ENCODE peak calls at places on chromosomes 4 and X, in five cellular contexts. J is OCI-LY7, T is kidney, E is left lung, Y is pancreas. Q is an unnamed sample.
A peak's percentile ranks its signal among the peaks of the same experiment; 100 is the strongest.

GRCh38 chr4:151768835-151769234 is 8.0 kb upstream of the GATB start:
- DNase-seq in J (no peak), T (no peak), Y (no peak), E (no peak), Q (no peak)

GRCh38 chr4:111450867-111451266 is 694.4 kb upstream of the FAM241A start:
- DNase-seq in Y (no peak), T (no peak), J (no peak), E (no peak), Q (no peak)

GRCh38 chrX:15269618-15270521 is at the start of gene ASB9:
- DNase-seq in E (no peak), Y (peak; percentile 61), T (peak; percentile 84), J (no peak), Q (no peak)

GRCh38 chr4:171067422-171067821 is 745.8 kb upstream of the GALNTL6 start:
- DNase-seq in E (no peak), T (no peak), Y (no peak), J (no peak), Q (no peak)

GRCh38 chrX:3348191-3348590 is 1.7 kb upstream of the MXRA5 start:
- DNase-seq in J (no peak), E (no peak), Y (no peak), T (no peak), Q (no peak)

GRCh38 chrX:1516596-1517104 is 20.3 kb downstream of the P2RY8 start:
- DNase-seq in Y (no peak), T (no peak), J (no peak), E (no peak), Q (no peak)

GRCh38 chrX:70973221-70973620 is 42.3 kb upstream of the SLC7A3 start:
- DNase-seq in J (no peak), E (no peak), Y (no peak), T (no peak), Q (no peak)

GRCh38 chr4:173531085-173531965 is 1.3 kb upstream of the HAND2 start:
- DNase-seq in T (no peak), Y (no peak), E (peak; percentile 70), J (no peak), Q (peak; percentile 92)

GRCh38 chr4:52037730-52038108 is 380 bp downstream of the SGCB start:
- DNase-seq in J (peak; percentile 51), E (peak; percentile 82), Y (no peak), T (peak; percentile 76), Q (peak; percentile 67)

GRCh38 chr4:5558502-5558901 is 149.9 kb downstream of the EVC2 start:
- DNase-seq in T (no peak), J (no peak), E (no peak), Y (no peak), Q (no peak)

GRCh38 chr4:82519776-82520175 is 42.0 kb downstream of the TMEM150C start:
- DNase-seq in Y (no peak), E (no peak), T (no peak), J (no peak), Q (no peak)

GRCh38 chr4:140755811-140756291 is 334 bp downstream of the TBC1D9 start:
- DNase-seq in J (peak; percentile 71), Y (peak; percentile 82), T (peak; percentile 88), E (peak; percentile 87), Q (peak; percentile 74)

GRCh38 chr4:55355555-55355954 is 9.5 kb downstream of the SRD5A3 start:
- DNase-seq in J (no peak), E (no peak), T (no peak), Y (no peak), Q (no peak)

DNA sequence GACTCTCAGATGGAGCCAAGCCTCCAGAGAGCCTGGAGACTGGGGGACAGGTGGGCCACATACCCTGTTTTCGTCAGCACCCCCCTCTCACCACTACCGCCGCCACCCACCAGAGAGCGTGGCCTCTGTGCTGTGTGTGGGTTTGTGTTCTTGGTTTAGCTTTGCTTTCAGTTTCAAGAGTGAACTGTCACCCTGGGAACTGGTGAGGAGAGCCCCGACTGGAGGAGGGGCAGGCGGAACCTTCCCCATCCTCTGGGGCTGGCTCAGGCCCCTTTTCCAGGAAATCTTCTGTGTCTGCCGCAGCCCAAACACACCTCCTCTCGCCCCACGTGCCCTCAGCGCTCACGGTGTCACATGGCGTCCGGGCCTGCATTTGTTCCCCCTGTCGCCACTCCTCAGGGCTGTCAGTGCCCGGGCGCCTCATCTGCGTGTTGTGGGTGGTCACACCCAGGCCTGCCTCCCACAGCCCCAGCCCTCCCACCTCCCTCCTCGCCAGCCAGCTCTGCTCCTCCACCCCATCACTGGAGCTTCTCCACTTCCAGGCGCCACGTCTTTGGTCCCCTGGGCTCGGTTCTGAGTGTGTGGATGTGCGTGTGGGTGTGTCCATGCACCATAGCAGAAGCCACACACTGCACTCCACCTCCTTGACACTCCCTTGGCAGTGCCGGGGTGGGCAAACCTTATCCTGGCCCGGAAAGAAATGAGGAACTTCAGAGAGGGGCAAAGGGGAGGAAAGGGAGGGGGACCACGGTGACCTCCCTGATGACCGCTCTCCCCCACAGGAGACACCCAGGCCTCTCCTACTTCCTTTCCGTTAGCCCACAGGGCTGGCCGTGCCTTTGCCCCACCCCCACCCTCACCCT is 27.8 kb downstream of the ELF4 start:
- DNase-seq in E (peak; percentile 88), Y (no peak), T (peak; percentile 87), J (peak; percentile 67), Q (peak; percentile 72)
- H3K4me1 ChIP-seq in E (peaks cover 64% of the 10 kb centered on the region), Y (no peaks in the 10 kb centered on the region), T (peaks cover 10% of the 10 kb centered on the region), J (peaks cover 63% of the 10 kb centered on the region), Q (no peaks in the 10 kb centered on the region)

GRCh38 chr4:3532714-3533336 is 603 bp upstream of the LRPAP1 start:
- DNase-seq in T (no peak), Y (no peak), J (no peak), E (no peak), Q (no peak)

GRCh38 chr4:3530051-3530450 is 2.2 kb downstream of the LRPAP1 start:
- DNase-seq in E (no peak), T (peak; percentile 38), J (no peak), Y (peak; percentile 26), Q (peak; percentile 59)

GRCh38 chr4:3530663-3531254 is 1.5 kb downstream of the LRPAP1 start:
- DNase-seq in Y (peak; percentile 56), E (peak; percentile 79), T (peak; percentile 72), J (no peak), Q (peak; percentile 65)

GRCh38 chr4:3531887-3532713 is at the start of gene LRPAP1:
- DNase-seq in Y (peak; percentile 97), J (peak; percentile 88), T (peak; percentile 98), E (peak; percentile 99), Q (peak; percentile 95)

GRCh38 chr4:3531306-3531886 is 826 bp downstream of the LRPAP1 start:
- DNase-seq in Y (peak; percentile 53), J (peak; percentile 25), T (peak; percentile 64), E (no peak), Q (no peak)
- H3K27ac ChIP-seq in Y (peak overlapping the region; percentile 46), J (no peak overlapping the region), T (no peak overlapping the region), E (no peak overlapping the region), Q (no peak overlapping the region)

GRCh38 chr4:175536852-175537453 is 275.1 kb downstream of the GPM6A start:
- DNase-seq in E (no peak), J (peak; percentile 82), T (no peak), Y (no peak), Q (no peak)

GRCh38 chr4:175539498-175539897 is 272.6 kb downstream of the GPM6A start:
- DNase-seq in Y (no peak), T (no peak), J (no peak), E (no peak), Q (no peak)

GRCh38 chr4:175540151-175540550 is 271.9 kb downstream of the GPM6A start:
- DNase-seq in T (no peak), J (no peak), E (no peak), Y (no peak), Q (no peak)

GRCh38 chr4:175540732-175541131 is 271.3 kb downstream of the GPM6A start:
- DNase-seq in T (peak; percentile 21), J (no peak), Y (no peak), E (peak; percentile 37), Q (no peak)

GRCh38 chr4:175542787-175543186 is 269.3 kb downstream of the GPM6A start:
- DNase-seq in Y (no peak), E (no peak), J (no peak), T (no peak), Q (no peak)
- H3K9me3 ChIP-seq in Y (no peaks in the 10 kb centered on the region), E (peaks cover 2% of the 10 kb centered on the region), J (no peaks in the 10 kb centered on the region), T (no peaks in the 10 kb centered on the region), Q (no peaks in the 10 kb centered on the region)

GRCh38 chr4:88610771-88611170 is 18.5 kb downstream of the HERC3 start:
- DNase-seq in Y (no peak), E (no peak), J (no peak), T (peak; percentile 84), Q (peak; percentile 85)

GRCh38 chr4:88605744-88606143 is 13.5 kb downstream of the HERC3 start:
- DNase-seq in J (peak; percentile 2), Y (no peak), E (no peak), T (no peak), Q (no peak)

GRCh38 chr4:88613417-88613875 is 21.2 kb downstream of the HERC3 start:
- DNase-seq in E (no peak), T (no peak), J (peak; percentile 41), Y (no peak), Q (no peak)

GRCh38 chr4:88606832-88607231 is 14.6 kb downstream of the HERC3 start:
- DNase-seq in J (no peak), Y (no peak), E (no peak), T (no peak), Q (no peak)

DNA sequence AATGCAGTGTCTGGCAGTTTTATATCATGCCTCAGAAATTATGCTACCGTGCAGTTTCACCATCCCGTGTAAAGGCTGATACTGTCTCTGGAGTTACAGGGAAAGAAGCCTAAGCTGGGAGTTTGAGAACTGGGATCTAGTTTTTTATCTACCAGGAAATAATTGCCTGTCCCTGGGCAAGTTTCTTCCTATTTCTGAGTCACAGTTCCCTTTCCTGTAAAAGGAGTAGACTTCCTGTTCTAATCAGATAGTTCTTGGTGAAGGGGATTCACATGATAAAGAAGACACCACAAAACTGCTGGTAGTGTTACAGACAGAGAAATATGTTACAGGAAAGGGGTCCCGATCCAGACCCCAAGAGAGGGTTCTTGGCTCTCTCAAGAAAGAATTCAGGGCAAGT is 17.1 kb downstream of the HERC3 start:
- DNase-seq in Y (no peak), J (no peak), E (no peak), T (no peak), Q (no peak)
- H3K4me1 ChIP-seq in Y (peaks cover 27% of the 10 kb centered on the region), J (peaks cover 10% of the 10 kb centered on the region), E (peaks cover 61% of the 10 kb centered on the region), T (peaks cover 27% of the 10 kb centered on the region), Q (no peaks in the 10 kb centered on the region)

DNA sequence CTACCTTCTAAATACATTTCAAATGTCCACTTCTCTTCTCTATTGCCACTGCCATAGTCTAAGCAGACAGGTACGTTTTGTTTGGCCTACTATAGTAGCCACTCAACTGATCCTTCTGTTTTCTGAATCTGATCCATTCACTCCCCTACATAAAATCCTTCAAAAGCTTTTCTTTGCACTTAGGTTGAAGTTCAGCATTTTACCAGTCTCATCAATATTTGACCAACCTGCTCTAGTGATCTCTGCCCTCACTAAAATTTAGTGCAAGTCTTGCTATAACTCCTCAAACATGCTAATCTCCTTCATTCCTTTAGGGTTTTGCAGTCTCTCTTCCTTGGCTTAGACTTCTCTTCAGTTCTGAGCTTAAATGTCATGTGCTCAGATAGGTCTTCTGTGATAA is 33.4 kb downstream of the EGF start:
- DNase-seq in E (no peak), J (no peak), Y (no peak), T (no peak), Q (no peak)
- H3K27ac ChIP-seq in E (no peak overlapping the region), J (no peak overlapping the region), Y (no peak overlapping the region), T (no peak overlapping the region), Q (no peak overlapping the region)

DNA sequence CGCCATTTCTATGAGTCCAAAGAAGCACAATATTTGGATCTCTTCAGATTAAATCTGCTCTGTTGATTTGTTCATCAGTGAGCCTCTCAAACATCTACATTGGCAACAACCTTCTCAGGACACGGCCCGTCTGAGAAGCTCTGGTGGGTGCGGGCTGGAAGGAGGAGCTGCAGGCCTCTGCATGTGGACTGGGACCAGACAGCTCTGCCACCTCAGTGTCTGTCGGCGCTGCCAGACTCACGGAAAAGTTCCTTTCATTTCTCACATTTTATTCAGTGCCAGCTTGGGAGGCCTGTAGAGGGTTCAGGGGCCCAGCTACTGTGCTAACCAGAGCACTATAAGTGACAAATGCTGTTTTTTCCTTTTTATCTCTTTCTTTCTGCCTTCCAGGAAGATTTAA is 23.0 kb upstream of the HOPX start:
- DNase-seq in J (no peak), T (no peak), E (no peak), Y (no peak), Q (no peak)
- H3K9me3 ChIP-seq in J (no peaks in the 10 kb centered on the region), T (no peaks in the 10 kb centered on the region), E (no peaks in the 10 kb centered on the region), Y (no peaks in the 10 kb centered on the region), Q (no peaks in the 10 kb centered on the region)